ENCODE peak calls at places on chromosome 12, in seven cellular contexts. M, L, R, D, J, Q and E are unnamed samples.

GRCh38 chr12:68733661-68734071 is 12.3 kb upstream of the SLC35E3 start:
- DNase-seq in M (no peak), L (no peak), R (no peak), D (no peak), J (no peak), Q (no peak), E (no peak)

GRCh38 chr12:109741286-109741969 is 27.8 kb downstream of the FAM222A start:
- DNase-seq in M (peak; percentile 23), L (peak; percentile 14), R (peak; percentile 4), D (peak; percentile 23), J (no peak), Q (no peak), E (peak; percentile 34)

GRCh38 chr12:122023339-122024131 is 1.9 kb downstream of the BCL7A start:
- DNase-seq in M (peak; percentile 82), L (peak; percentile 77), R (peak; percentile 69), D (peak; percentile 83), J (peak; percentile 65), Q (peak; percentile 78), E (no peak)

GRCh38 chr12:132187646-132188450 is 43.6 kb downstream of the NOC4L start:
- DNase-seq in M (no peak), L (no peak), R (no peak), D (no peak), J (no peak), Q (no peak), E (peak; percentile 59)

GRCh38 chr12:130162267-130162666 is at the start of gene FZD10:
- DNase-seq in M (no peak), L (no peak), R (peak; percentile 47), D (no peak), J (no peak), Q (peak; percentile 57), E (no peak)

GRCh38 chr12:112182499-112182898 is 57.1 kb downstream of the TRAFD1 start:
- DNase-seq in M (no peak), L (no peak), R (no peak), D (no peak), J (no peak), Q (peak; percentile 55), E (no peak)

GRCh38 chr12:96091833-96092232 is 56.4 kb upstream of the LTA4H start:
- DNase-seq in M (no peak), L (no peak), R (no peak), D (no peak), J (no peak), Q (no peak), E (no peak)

GRCh38 chr12:57891639-57892228 is 45.2 kb upstream of the CTDSP2 start:
- DNase-seq in M (no peak), L (no peak), R (no peak), D (no peak), J (no peak), Q (no peak), E (no peak)

GRCh38 chr12:622420-622819 is 40.8 kb downstream of the NINJ2 start:
- DNase-seq in M (no peak), L (no peak), R (no peak), D (no peak), J (peak; percentile 26), Q (no peak), E (no peak)

GRCh38 chr12:59650594-59651229 is 54.9 kb downstream of the SLC16A7 start:
- DNase-seq in M (no peak), L (no peak), R (no peak), D (no peak), J (no peak), Q (no peak), E (no peak)

GRCh38 chr12:50070314-50071060 is 13.1 kb downstream of the ASIC1 start:
- DNase-seq in M (peak; percentile 89), L (peak; percentile 81), R (peak; percentile 75), D (peak; percentile 86), J (peak; percentile 79), Q (peak; percentile 84), E (peak; percentile 84)

GRCh38 chr12:75656650-75657049 is 145.2 kb upstream of the KRR1 start:
- DNase-seq in M (no peak), L (no peak), R (no peak), D (no peak), J (no peak), Q (no peak), E (no peak)
- H3K9me3 ChIP-seq in M (no peaks in the 10 kb centered on the region), L (no peaks in the 10 kb centered on the region), R (no peaks in the 10 kb centered on the region), D (no peaks in the 10 kb centered on the region), J (no peaks in the 10 kb centered on the region), Q (no peaks in the 10 kb centered on the region), E (no peaks in the 10 kb centered on the region)

GRCh38 chr12:93868771-93869170 is 191.6 kb downstream of the CRADD start:
- DNase-seq in M (no peak), L (no peak), R (no peak), D (no peak), J (no peak), Q (peak; percentile 30), E (no peak)

GRCh38 chr12:93873561-93873960 is 196.4 kb downstream of the CRADD start:
- DNase-seq in M (no peak), L (no peak), R (no peak), D (no peak), J (no peak), Q (no peak), E (no peak)

GRCh38 chr12:93875157-93875556 is 198.0 kb downstream of the CRADD start:
- DNase-seq in M (no peak), L (no peak), R (no peak), D (no peak), J (no peak), Q (no peak), E (no peak)

GRCh38 chr12:93865751-93866150 is 188.6 kb downstream of the CRADD start:
- DNase-seq in M (no peak), L (no peak), R (no peak), D (no peak), J (no peak), Q (no peak), E (no peak)

GRCh38 chr12:93870020-93870795 is 193.0 kb downstream of the CRADD start:
- DNase-seq in M (no peak), L (no peak), R (no peak), D (no peak), J (no peak), Q (no peak), E (no peak)
- H3K9me3 ChIP-seq in M (peaks cover 4% of the 10 kb centered on the region), L (peaks cover 17% of the 10 kb centered on the region), R (peaks cover 79% of the 10 kb centered on the region), D (peaks cover 48% of the 10 kb centered on the region), J (peaks cover 1% of the 10 kb centered on the region), Q (no peaks in the 10 kb centered on the region), E (peaks cover 86% of the 10 kb centered on the region)

GRCh38 chr12:34341362-34341733 is 319.1 kb downstream of the ALG10 start:
- DNase-seq in M (no peak), L (no peak), R (no peak), D (no peak), J (peak; percentile 58), Q (no peak), E (no peak)

GRCh38 chr12:34340534-34341361 is 318.5 kb downstream of the ALG10 start:
- DNase-seq in M (no peak), L (no peak), R (no peak), D (no peak), J (no peak), Q (no peak), E (no peak)

GRCh38 chr12:34343766-34344165 is 321.5 kb downstream of the ALG10 start:
- DNase-seq in M (no peak), L (no peak), R (no peak), D (no peak), J (no peak), Q (no peak), E (no peak)

GRCh38 chr12:34343345-34343744 is 321.0 kb downstream of the ALG10 start:
- DNase-seq in M (no peak), L (no peak), R (no peak), D (no peak), J (no peak), Q (no peak), E (no peak)

GRCh38 chr12:34342048-34342447 is 319.8 kb downstream of the ALG10 start:
- DNase-seq in M (no peak), L (no peak), R (no peak), D (no peak), J (peak; percentile 21), Q (no peak), E (no peak)
- H3K9me3 ChIP-seq in M (no peaks in the 10 kb centered on the region), L (no peaks in the 10 kb centered on the region), R (peaks cover 3% of the 10 kb centered on the region), D (no peaks in the 10 kb centered on the region), J (no peaks in the 10 kb centered on the region), Q (no peaks in the 10 kb centered on the region), E (no peaks in the 10 kb centered on the region)

DNA sequence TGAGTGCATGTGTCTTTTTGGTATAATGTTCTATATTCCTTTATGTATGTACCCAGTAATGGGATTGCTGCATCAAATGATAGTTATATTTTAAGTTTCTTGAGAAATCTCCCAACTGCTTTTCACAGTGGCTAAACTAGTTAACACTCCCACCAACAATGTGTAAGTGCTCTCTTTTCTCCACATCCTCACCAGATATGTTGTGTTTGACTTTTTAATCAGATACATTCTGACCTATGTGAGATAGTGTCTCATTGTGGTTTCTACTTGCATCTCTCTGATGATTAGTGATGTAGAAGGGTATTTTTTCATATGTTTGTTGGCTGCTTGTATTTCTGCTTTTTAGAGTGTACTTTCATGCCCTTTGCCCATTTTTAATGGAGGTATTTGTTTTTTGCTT is 62.8 kb upstream of the ALG10B start:
- DNase-seq in M (no peak), L (no peak), R (no peak), D (no peak), J (no peak), Q (no peak), E (no peak)
- H3K9me3 ChIP-seq in M (no peaks in the 10 kb centered on the region), L (no peaks in the 10 kb centered on the region), R (peaks cover 7% of the 10 kb centered on the region), D (no peaks in the 10 kb centered on the region), J (no peaks in the 10 kb centered on the region), Q (no peaks in the 10 kb centered on the region), E (peaks cover 3% of the 10 kb centered on the region)

DNA sequence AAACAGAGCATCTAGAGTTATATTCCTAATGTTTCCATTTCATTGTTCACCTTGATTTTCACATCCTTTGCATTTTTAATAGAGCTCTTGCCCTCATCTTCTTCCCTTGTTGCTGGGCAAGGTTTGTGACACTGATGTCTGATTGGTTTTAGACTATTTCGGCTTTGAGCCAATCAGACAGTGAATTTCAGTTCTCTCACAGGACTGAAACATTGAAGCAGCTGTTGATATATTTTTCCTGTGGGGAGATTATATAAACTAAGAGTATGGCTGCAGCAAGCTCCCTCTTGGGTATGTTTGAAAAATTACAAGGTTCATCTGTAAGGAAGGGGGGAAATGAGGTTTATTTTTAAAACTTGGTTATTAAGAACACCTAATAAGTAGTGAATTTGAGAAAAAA is 51.2 kb downstream of the ATF7IP start:
- DNase-seq in M (no peak), L (no peak), R (no peak), D (no peak), J (no peak), Q (no peak), E (no peak)
- H3K9me3 ChIP-seq in M (peaks cover 2% of the 10 kb centered on the region), L (no peaks in the 10 kb centered on the region), R (peaks cover 11% of the 10 kb centered on the region), D (peaks cover 13% of the 10 kb centered on the region), J (peaks cover 4% of the 10 kb centered on the region), Q (no peaks in the 10 kb centered on the region), E (no peaks in the 10 kb centered on the region)

GRCh38 chr12:38157274-38157932 is 159.2 kb upstream of the ALG10B start:
- DNase-seq in M (no peak), L (no peak), R (no peak), D (no peak), J (no peak), Q (no peak), E (no peak)
- H3K9me3 ChIP-seq in M (no peaks in the 10 kb centered on the region), L (no peaks in the 10 kb centered on the region), R (peaks cover 4% of the 10 kb centered on the region), D (no peaks in the 10 kb centered on the region), J (no peaks in the 10 kb centered on the region), Q (no peaks in the 10 kb centered on the region), E (peaks cover 48% of the 10 kb centered on the region)